ENCODE peak calls at places on chromosomes 3 and 15, in five cellular contexts. One of them, this sample, is unnamed.

GRCh38 chr3:64983583-64984359 is 296.0 kb upstream of the ADAMTS9 start:
- DNase-seq in NCI-H1930: no peak
- DNase-seq in 8988T: no peak
- DNase-seq in activated T-helper 1 cell treated with Interleukin-2 at 50 U/mL for 16 hours: no peak
- DNase-seq in stimulated activated CD8-positive, alpha-beta memory T cell treated with anti-CD3 and anti-CD28 coated beads, Interleukin-7, amount 100 ng/mL, for 1 hour: no peak
- DNase-seq in this sample: no peak

GRCh38 chr15:45611305-45611704 is 23.5 kb upstream of the SQOR start:
- DNase-seq in NCI-H1930: no peak
- DNase-seq in 8988T: no peak
- DNase-seq in activated T-helper 1 cell treated with Interleukin-2 at 50 U/mL for 16 hours: no peak
- DNase-seq in stimulated activated CD8-positive, alpha-beta memory T cell treated with anti-CD3 and anti-CD28 coated beads, Interleukin-7, amount 100 ng/mL, for 1 hour: no peak
- DNase-seq in this sample: no peak

GRCh38 chr15:79832358-79832757 is 64.5 kb downstream of the MTHFS start:
- DNase-seq in NCI-H1930: no peak
- DNase-seq in 8988T: no peak
- DNase-seq in activated T-helper 1 cell treated with Interleukin-2 at 50 U/mL for 16 hours: no peak
- DNase-seq in stimulated activated CD8-positive, alpha-beta memory T cell treated with anti-CD3 and anti-CD28 coated beads, Interleukin-7, amount 100 ng/mL, for 1 hour: no peak
- DNase-seq in this sample: no peak

GRCh38 chr3:107699682-107700081 is 176.9 kb downstream of the BBX start:
- DNase-seq in NCI-H1930: no peak
- DNase-seq in 8988T: no peak
- DNase-seq in activated T-helper 1 cell treated with Interleukin-2 at 50 U/mL for 16 hours: no peak
- DNase-seq in stimulated activated CD8-positive, alpha-beta memory T cell treated with anti-CD3 and anti-CD28 coated beads, Interleukin-7, amount 100 ng/mL, for 1 hour: no peak
- DNase-seq in this sample: no peak

GRCh38 chr15:31236184-31237041 is 90.2 kb upstream of the KLF13 start:
- DNase-seq in NCI-H1930: no peak
- DNase-seq in 8988T: no peak
- DNase-seq in activated T-helper 1 cell treated with Interleukin-2 at 50 U/mL for 16 hours: no peak
- DNase-seq in stimulated activated CD8-positive, alpha-beta memory T cell treated with anti-CD3 and anti-CD28 coated beads, Interleukin-7, amount 100 ng/mL, for 1 hour: no peak
- DNase-seq in this sample: no peak

GRCh38 chr15:46091860-46092450 is 457.1 kb downstream of the SQOR start:
- DNase-seq in NCI-H1930: no peak
- DNase-seq in 8988T: no peak
- DNase-seq in activated T-helper 1 cell treated with Interleukin-2 at 50 U/mL for 16 hours: no peak
- DNase-seq in stimulated activated CD8-positive, alpha-beta memory T cell treated with anti-CD3 and anti-CD28 coated beads, Interleukin-7, amount 100 ng/mL, for 1 hour: no peak
- DNase-seq in this sample: no peak

GRCh38 chr15:70781236-70781635 is 17.9 kb upstream of the UACA start:
- DNase-seq in NCI-H1930: no peak
- DNase-seq in 8988T: no peak
- DNase-seq in activated T-helper 1 cell treated with Interleukin-2 at 50 U/mL for 16 hours: no peak
- DNase-seq in stimulated activated CD8-positive, alpha-beta memory T cell treated with anti-CD3 and anti-CD28 coated beads, Interleukin-7, amount 100 ng/mL, for 1 hour: no peak
- DNase-seq in this sample: no peak

GRCh38 chr3:136929984-136930671 is 27.7 kb upstream of the IL20RB start:
- DNase-seq in NCI-H1930: no peak
- DNase-seq in 8988T: no peak
- DNase-seq in activated T-helper 1 cell treated with Interleukin-2 at 50 U/mL for 16 hours: no peak
- DNase-seq in stimulated activated CD8-positive, alpha-beta memory T cell treated with anti-CD3 and anti-CD28 coated beads, Interleukin-7, amount 100 ng/mL, for 1 hour: no peak
- DNase-seq in this sample: no peak

GRCh38 chr3:126117786-126118185 is 33.9 kb upstream of the SLC41A3 start:
- DNase-seq in NCI-H1930: no peak
- DNase-seq in 8988T: no peak
- DNase-seq in activated T-helper 1 cell treated with Interleukin-2 at 50 U/mL for 16 hours: no peak
- DNase-seq in stimulated activated CD8-positive, alpha-beta memory T cell treated with anti-CD3 and anti-CD28 coated beads, Interleukin-7, amount 100 ng/mL, for 1 hour: no peak
- DNase-seq in this sample: no peak

GRCh38 chr3:187677604-187678003 is 7.4 kb upstream of the SST start:
- DNase-seq in NCI-H1930: no peak
- DNase-seq in 8988T: no peak
- DNase-seq in activated T-helper 1 cell treated with Interleukin-2 at 50 U/mL for 16 hours: no peak
- DNase-seq in stimulated activated CD8-positive, alpha-beta memory T cell treated with anti-CD3 and anti-CD28 coated beads, Interleukin-7, amount 100 ng/mL, for 1 hour: no peak
- DNase-seq in this sample: no peak

GRCh38 chr15:90059208-90059985 is 42.9 kb downstream of the IDH2 start:
- DNase-seq in NCI-H1930: no peak
- DNase-seq in 8988T: no peak
- DNase-seq in activated T-helper 1 cell treated with Interleukin-2 at 50 U/mL for 16 hours: peak; percentile 46
- DNase-seq in stimulated activated CD8-positive, alpha-beta memory T cell treated with anti-CD3 and anti-CD28 coated beads, Interleukin-7, amount 100 ng/mL, for 1 hour: peak; percentile 23
- DNase-seq in this sample: peak; percentile 45

GRCh38 chr3:134796313-134797079 is 1.4 kb downstream of the EPHB1 start:
- DNase-seq in NCI-H1930: no peak
- DNase-seq in 8988T: no peak
- DNase-seq in activated T-helper 1 cell treated with Interleukin-2 at 50 U/mL for 16 hours: no peak
- DNase-seq in stimulated activated CD8-positive, alpha-beta memory T cell treated with anti-CD3 and anti-CD28 coated beads, Interleukin-7, amount 100 ng/mL, for 1 hour: no peak
- DNase-seq in this sample: no peak

GRCh38 chr15:51398676-51399075 is 57.2 kb downstream of the GLDN start:
- DNase-seq in NCI-H1930: no peak
- DNase-seq in 8988T: no peak
- DNase-seq in activated T-helper 1 cell treated with Interleukin-2 at 50 U/mL for 16 hours: no peak
- DNase-seq in stimulated activated CD8-positive, alpha-beta memory T cell treated with anti-CD3 and anti-CD28 coated beads, Interleukin-7, amount 100 ng/mL, for 1 hour: no peak
- DNase-seq in this sample: no peak

GRCh38 chr3:132974086-132974485 is 64.1 kb upstream of the TMEM108 start:
- DNase-seq in NCI-H1930: no peak
- DNase-seq in 8988T: no peak
- DNase-seq in activated T-helper 1 cell treated with Interleukin-2 at 50 U/mL for 16 hours: no peak
- DNase-seq in stimulated activated CD8-positive, alpha-beta memory T cell treated with anti-CD3 and anti-CD28 coated beads, Interleukin-7, amount 100 ng/mL, for 1 hour: no peak
- DNase-seq in this sample: no peak

GRCh38 chr15:98018761-98019351 is 58.4 kb downstream of the ARRDC4 start:
- DNase-seq in NCI-H1930: no peak
- DNase-seq in 8988T: no peak
- DNase-seq in activated T-helper 1 cell treated with Interleukin-2 at 50 U/mL for 16 hours: no peak
- DNase-seq in stimulated activated CD8-positive, alpha-beta memory T cell treated with anti-CD3 and anti-CD28 coated beads, Interleukin-7, amount 100 ng/mL, for 1 hour: no peak
- DNase-seq in this sample: no peak